ENCODE peak calls at places on chromosomes 16 and 17, in five cellular contexts. Q is WTC11, Y is IMR-90, M is SK-N-SH, J is HepG2. E is an unnamed sample.

GRCh38 chr16:48291754-48292153 is 44.4 kb upstream of the ABCC11 start:
- DNase-seq in Q (no peak), Y (no peak), M (no peak), J (no peak), E (no peak)

GRCh38 chr17:4318186-4318585 is 48.3 kb downstream of the UBE2G1 start:
- DNase-seq in Q (no peak), Y (no peak), M (no peak), J (no peak), E (no peak)

GRCh38 chr17:80899402-80900268 is 92.0 kb upstream of the CHMP6 start:
- DNase-seq in Q (peak), Y (peak), M (peak), J (peak), E (peak)

GRCh38 chr17:65774787-65775186 is 213.3 kb upstream of the AXIN2 start:
- DNase-seq in Q (no peak), Y (no peak), M (no peak), J (no peak), E (no peak)

GRCh38 chr16:83676056-83676455 is 131.7 kb upstream of the HSBP1 start:
- DNase-seq in Q (no peak), Y (no peak), M (no peak), J (no peak), E (no peak)

GRCh38 chr16:8850279-8850885 is 18.4 kb downstream of the CARHSP1 start:
- DNase-seq in Q (peak), Y (peak), M (peak), J (peak), E (no peak)

GRCh38 chr17:44599298-44600175 is 42.3 kb downstream of the FZD2 start:
- DNase-seq in Q (no peak), Y (peak), M (no peak), J (no peak), E (peak)

GRCh38 chr17:17824119-17824779 is 12.5 kb downstream of the SREBF1 start:
- DNase-seq in Q (no peak), Y (no peak), M (peak), J (no peak), E (no peak)

GRCh38 chr17:28057731-28058246 is 15.3 kb downstream of the NLK start:
- DNase-seq in Q (no peak), Y (peak), M (no peak), J (peak), E (peak)

GRCh38 chr16:86505185-86505898 is 5.0 kb upstream of the FOXF1 start:
- DNase-seq in Q (no peak), Y (peak), M (no peak), J (no peak), E (no peak)

GRCh38 chr17:2700491-2701141 is 10.9 kb downstream of the CLUH start:
- DNase-seq in Q (peak), Y (no peak), M (peak), J (no peak), E (no peak)

GRCh38 chr16:72666267-72666666 is 381.7 kb downstream of the ZFHX3 start:
- DNase-seq in Q (no peak), Y (peak), M (no peak), J (no peak), E (no peak)

DNA sequence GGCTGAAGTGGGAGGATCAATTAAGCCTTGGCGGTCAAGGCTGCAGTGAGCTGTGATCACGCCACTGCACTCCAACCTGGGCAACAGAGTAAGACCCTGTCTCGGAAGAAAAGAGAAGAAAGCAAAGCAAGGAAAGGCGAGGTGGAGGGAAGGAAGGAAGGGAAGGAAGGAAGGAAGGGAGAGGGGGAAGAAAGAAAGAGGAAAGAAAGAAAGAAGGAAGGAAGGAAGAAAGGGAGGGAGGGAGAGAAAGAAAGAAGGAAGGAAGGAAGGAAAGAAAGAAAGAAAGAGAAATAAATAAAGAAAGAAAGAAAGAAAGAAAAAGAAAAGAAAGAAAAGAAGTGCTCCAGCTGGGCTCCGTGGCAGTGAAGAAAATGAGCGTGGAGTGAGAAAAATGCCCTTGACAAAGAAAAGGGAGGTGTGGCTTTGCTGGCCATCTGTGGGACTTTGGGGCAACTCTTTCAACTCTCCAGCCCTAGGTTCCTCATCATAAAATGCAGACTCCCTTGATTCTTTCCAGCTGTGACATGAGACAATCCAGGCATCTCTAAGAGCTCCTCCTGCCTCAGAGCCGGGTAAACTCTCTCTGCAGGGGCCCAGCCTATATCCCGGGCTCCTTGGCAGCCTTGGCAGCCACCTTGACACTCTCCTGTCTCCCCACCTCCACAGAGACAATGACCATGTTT is 2.4 kb downstream of the GSDMA start:
- DNase-seq in Q (no peak), Y (no peak), M (no peak), J (no peak), E (no peak)
- TF ChIP-seq USF2 in Q (no peak), Y (no peak), M (no peak), J (no peak), E (no peak)

DNA sequence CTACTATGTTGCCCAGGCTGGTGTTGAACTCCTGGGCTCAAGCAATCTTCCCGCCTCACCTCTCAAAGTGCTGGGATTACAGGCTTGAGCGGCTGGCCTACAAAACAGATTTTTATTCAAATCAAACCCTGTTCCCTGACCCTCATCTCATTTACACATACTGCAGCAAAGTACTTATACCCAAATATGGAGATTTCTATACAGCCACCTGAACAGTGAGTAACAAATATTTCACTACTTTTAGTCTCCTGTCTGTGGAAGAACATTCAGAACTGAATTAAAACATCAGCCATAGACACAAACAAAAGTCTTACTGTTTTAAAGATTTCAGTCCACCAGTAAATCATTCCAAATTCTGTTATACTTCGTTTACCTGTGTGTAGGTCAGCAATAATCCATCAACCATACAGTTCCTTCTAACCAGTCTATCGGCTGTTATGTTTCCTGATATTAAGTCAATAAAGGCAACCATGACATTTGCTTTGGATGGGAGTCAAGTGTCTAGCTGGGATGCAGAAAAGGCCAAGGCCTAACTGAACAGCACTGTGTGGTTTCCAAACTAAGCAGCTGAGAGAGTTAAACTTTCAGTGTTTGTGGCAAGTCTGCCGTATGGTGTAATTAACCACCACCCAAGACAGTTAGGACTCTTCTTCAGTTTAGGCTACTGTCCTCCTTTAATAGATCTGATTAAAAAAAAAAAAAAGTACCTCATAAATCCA is 22.3 kb downstream of the ERN1 start:
- DNase-seq in Q (no peak), Y (no peak), M (no peak), J (peak), E (no peak)
- TF ChIP-seq USF2 in Q (no peak), Y (no peak), M (no peak), J (no peak), E (no peak)

GRCh38 chr17:9645858-9646555 is 690 bp downstream of the USP43 start:
- DNase-seq in Q (peak), Y (no peak), M (peak), J (peak), E (peak)
- TF ChIP-seq USF2 in Q (no peak), Y (no peak), M (no peak), J (no peak), E (no peak)

GRCh38 chr16:67199808-67200198 is 872 bp downstream of the ELMO3 start:
- DNase-seq in Q (peak), Y (no peak), M (peak), J (no peak), E (no peak)
- TF ChIP-seq USF2 in Q (no peak), Y (no peak), M (no peak), J (no peak), E (no peak)

DNA sequence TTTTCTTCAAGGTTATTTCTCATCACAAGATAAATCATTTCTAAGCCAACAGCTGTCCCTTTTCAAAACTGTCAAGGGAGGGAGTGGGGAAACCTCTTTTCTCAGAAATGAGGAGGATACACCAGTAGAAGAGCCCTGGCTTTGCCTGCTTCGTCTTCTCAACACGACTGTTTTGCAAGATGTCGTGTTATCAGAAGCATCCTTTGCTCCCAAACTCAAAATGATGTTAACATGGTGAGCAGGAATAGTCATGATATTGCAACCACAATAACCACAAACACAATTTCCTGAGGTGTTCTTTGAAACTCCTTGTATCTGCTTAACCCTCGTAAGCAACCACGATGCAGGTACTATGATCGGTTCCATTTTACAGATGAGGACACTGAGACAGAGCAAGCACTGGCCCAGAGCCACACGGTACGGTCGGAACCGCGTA is 116.3 kb downstream of the ADCY9 start:
- DNase-seq in Q (no peak), Y (peak), M (no peak), J (no peak), E (no peak)
- TF ChIP-seq USF2 in Q (no peak), Y (no peak), M (no peak), J (no peak), E (no peak)

DNA sequence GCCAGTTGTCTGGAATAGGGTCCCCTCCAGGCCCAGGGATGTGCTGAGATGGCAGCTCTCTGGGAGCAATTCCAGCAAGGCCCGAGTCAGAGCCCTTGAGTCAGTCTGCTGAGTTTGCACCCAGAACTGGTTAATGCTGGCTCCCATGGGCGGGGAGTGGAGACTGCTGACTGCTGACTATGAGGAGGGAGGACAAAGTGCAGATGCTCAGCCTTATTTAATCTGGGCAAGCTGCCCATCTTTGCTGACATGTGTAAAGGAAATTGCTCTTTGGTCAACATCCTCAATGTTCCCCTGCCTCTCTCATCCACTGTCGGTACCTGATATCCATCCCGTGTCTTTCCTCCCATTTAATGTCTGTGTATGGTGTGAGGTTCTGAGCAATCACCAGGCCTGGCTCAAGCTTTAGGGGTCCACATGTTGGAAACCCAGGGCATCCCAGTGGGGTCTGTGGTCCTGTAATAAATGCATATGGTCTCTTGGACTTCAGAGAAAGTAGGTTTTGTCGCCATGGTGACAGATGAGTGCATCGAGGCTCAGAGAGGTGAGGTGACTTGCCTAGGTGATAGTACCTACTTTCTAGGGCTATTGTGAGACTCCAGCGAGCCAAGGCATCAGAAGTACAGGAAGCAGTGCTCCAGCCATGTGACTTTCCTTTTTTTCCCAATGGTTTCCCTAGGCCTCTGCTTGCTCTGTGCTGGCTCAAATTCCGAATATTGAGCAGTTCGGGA is 20.0 kb upstream of the RNF135 start:
- DNase-seq in Q (no peak), Y (peak), M (peak), J (peak), E (no peak)
- TF ChIP-seq USF2 in Q (no peak), Y (no peak), M (no peak), J (no peak), E (no peak)

GRCh38 chr16:67727521-67728485 is 8.7 kb upstream of the GFOD2 start:
- DNase-seq in Q (no peak), Y (no peak), M (no peak), J (no peak), E (no peak)

GRCh38 chr16:67723940-67724339 is 4.8 kb upstream of the GFOD2 start:
- DNase-seq in Q (no peak), Y (no peak), M (no peak), J (no peak), E (no peak)

GRCh38 chr16:67723151-67723915 is 4.2 kb upstream of the GFOD2 start:
- DNase-seq in Q (no peak), Y (peak), M (no peak), J (no peak), E (no peak)

GRCh38 chr16:67729636-67730248 is 10.6 kb upstream of the GFOD2 start:
- DNase-seq in Q (no peak), Y (no peak), M (no peak), J (no peak), E (no peak)

GRCh38 chr16:67726106-67727034 is 7.3 kb upstream of the GFOD2 start:
- DNase-seq in Q (no peak), Y (peak), M (no peak), J (peak), E (no peak)
- TF ChIP-seq USF2 in Q (no peak), Y (no peak), M (no peak), J (no peak), E (no peak)

GRCh38 chr17:933168-934083 is 46.1 kb downstream of the NXN start:
- DNase-seq in Q (no peak), Y (peak), M (no peak), J (peak), E (peak)
- TF ChIP-seq USF2 in Q (no peak), Y (no peak), M (no peak), J (no peak), E (no peak)

E was measured in A549.